ENCODE peak calls at places on chromosomes 13 and 19, in ten cellular contexts. M, A, U, Q, L, X, H, J, T and D are unnamed samples. For H3K9me3, the result is how much of the 10 kb centered on the place peaks cover.

GRCh38 chr19:35116085-35116801 is 620 bp downstream of the FXYD3 start:
- DNase-seq in M (no peak), A (no peak), U (no peak), Q (no peak), L (no peak), X (no peak), H (no peak), J (no peak), T (no peak), D (no peak)

GRCh38 chr13:48302920-48303330 is 626 bp upstream of the RB1 start:
- DNase-seq in M (no peak), A (no peak), U (no peak), Q (no peak), L (no peak), X (no peak), H (no peak), J (no peak), T (no peak), D (no peak)

GRCh38 chr13:21463424-21463823 is 4.3 kb upstream of the ZDHHC20 start:
- DNase-seq in M (no peak), A (no peak), U (no peak), Q (no peak), L (no peak), X (no peak), H (no peak), J (no peak), T (no peak), D (no peak)

GRCh38 chr13:106373989-106374572 is 161.4 kb downstream of the EFNB2 start:
- DNase-seq in M (no peak), A (no peak), U (no peak), Q (no peak), L (no peak), X (no peak), H (no peak), J (no peak), T (no peak), D (no peak)

GRCh38 chr13:60061737-60062136 is 102.0 kb downstream of the DIAPH3 start:
- DNase-seq in M (no peak), A (no peak), U (no peak), Q (no peak), L (no peak), X (no peak), H (no peak), J (no peak), T (no peak), D (no peak)

GRCh38 chr19:55697069-55697440 is 22.0 kb downstream of the EPN1 start:
- DNase-seq in M (no peak), A (no peak), U (no peak), Q (no peak), L (no peak), X (no peak), H (no peak), J (no peak), T (no peak), D (no peak)

GRCh38 chr19:7470540-7471305 is 18.1 kb downstream of the PEX11G start:
- DNase-seq in M (no peak), A (no peak), U (no peak), Q (no peak), L (no peak), X (no peak), H (no peak), J (no peak), T (no peak), D (no peak)

GRCh38 chr19:45852941-45853340 is 10.0 kb downstream of the SYMPK start:
- DNase-seq in M (no peak), A (no peak), U (no peak), Q (no peak), L (no peak), X (peak), H (no peak), J (no peak), T (no peak), D (no peak)

GRCh38 chr13:78709028-78709427 is 50.1 kb upstream of the OBI1 start:
- DNase-seq in M (no peak), A (no peak), U (no peak), Q (no peak), L (no peak), X (no peak), H (no peak), J (no peak), T (no peak), D (no peak)

GRCh38 chr13:41649659-41650058 is 192.3 kb downstream of the RGCC start:
- DNase-seq in M (no peak), A (no peak), U (no peak), Q (no peak), L (no peak), X (no peak), H (no peak), J (no peak), T (no peak), D (no peak)

GRCh38 chr13:114212096-114212495 is 22.6 kb upstream of the CDC16 start:
- DNase-seq in M (no peak), A (no peak), U (no peak), Q (no peak), L (no peak), X (no peak), H (no peak), J (no peak), T (no peak), D (no peak)

GRCh38 chr19:7789447-7789846 is 26.4 kb downstream of the CLEC4M start:
- DNase-seq in M (no peak), A (no peak), U (no peak), Q (no peak), L (no peak), X (no peak), H (no peak), J (no peak), T (no peak), D (peak)

GRCh38 chr13:103371271-103371670 is 305.1 kb upstream of the SLC10A2 start:
- DNase-seq in M (no peak), A (no peak), U (no peak), Q (no peak), L (no peak), X (no peak), H (no peak), J (no peak), T (no peak), D (no peak)

GRCh38 chr13:49248433-49249002 is 793 bp downstream of the CDADC1 start:
- DNase-seq in M (no peak), A (no peak), U (no peak), Q (no peak), L (no peak), X (no peak), H (no peak), J (no peak), T (no peak), D (no peak)

GRCh38 chr19:34298891-34299510 is 44.6 kb downstream of the GARRE1 start:
- DNase-seq in M (no peak), A (no peak), U (no peak), Q (no peak), L (no peak), X (no peak), H (no peak), J (no peak), T (no peak), D (no peak)

GRCh38 chr13:109074436-109074835 is 445.0 kb downstream of the MYO16 start:
- DNase-seq in M (no peak), A (no peak), U (no peak), Q (no peak), L (no peak), X (no peak), H (no peak), J (no peak), T (no peak), D (no peak)

GRCh38 chr13:80339578-80339840 is 1.4 kb downstream of the SPRY2 start:
- DNase-seq in M (no peak), A (no peak), U (no peak), Q (no peak), L (no peak), X (no peak), H (no peak), J (no peak), T (no peak), D (no peak)

GRCh38 chr13:27147530-27148170 is 24.0 kb downstream of the USP12 start:
- DNase-seq in M (no peak), A (no peak), U (no peak), Q (no peak), L (no peak), X (no peak), H (no peak), J (no peak), T (no peak), D (no peak)

GRCh38 chr13:29362849-29363604 is 232.5 kb downstream of the SLC7A1 start:
- DNase-seq in M (no peak), A (peak), U (peak), Q (no peak), L (no peak), X (no peak), H (peak), J (no peak), T (peak), D (peak)

GRCh38 chr19:29665826-29666633 is 769 bp downstream of the PLEKHF1 start:
- DNase-seq in M (peak), A (peak), U (no peak), Q (peak), L (no peak), X (peak), H (peak), J (no peak), T (peak), D (no peak)

GRCh38 chr19:12733907-12734214 is 623 bp downstream of the TRIR start:
- DNase-seq in M (no peak), A (no peak), U (no peak), Q (no peak), L (no peak), X (no peak), H (no peak), J (no peak), T (peak), D (no peak)

GRCh38 chr19:6233827-6234511 is 45.8 kb downstream of the MLLT1 start:
- DNase-seq in M (peak), A (no peak), U (no peak), Q (peak), L (no peak), X (peak), H (no peak), J (no peak), T (peak), D (no peak)
- H3K27ac ChIP-seq in M (peak), A (no peak), U (peak), Q (peak), L (no peak), X (peak), H (no peak), J (peak), T (no peak), D (no peak)

DNA sequence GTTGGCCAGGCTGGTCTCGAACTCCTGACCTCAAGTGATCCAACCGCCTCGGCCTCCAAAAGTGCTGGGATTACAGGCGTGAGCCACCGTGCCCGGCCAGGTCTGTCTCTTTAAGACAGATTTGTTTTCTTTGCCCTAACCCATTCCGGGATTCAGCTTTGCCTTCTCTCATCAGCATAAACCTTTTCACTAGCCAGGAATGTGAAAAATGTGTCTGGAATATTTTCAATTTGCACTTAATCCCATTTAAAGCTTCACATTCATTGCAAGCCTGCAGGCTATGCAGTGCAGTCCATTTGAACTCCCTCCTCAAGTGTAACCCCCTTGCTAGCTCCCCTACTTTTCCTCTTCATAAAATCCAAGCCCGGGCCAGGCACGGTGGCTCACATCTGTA is 880 bp upstream of the TMEM160 start:
- DNase-seq in M (no peak), A (no peak), U (no peak), Q (no peak), L (no peak), X (no peak), H (no peak), J (no peak), T (no peak), D (no peak)
- H3K9me3 ChIP-seq in M (under half), A (under half), U (under half), Q (under half), L (under half), X (under half), H (under half), J (under half), T (under half), D (under half)

GRCh38 chr19:18496167-18496979 is 25.5 kb downstream of the ELL start:
- DNase-seq in M (peak), A (no peak), U (no peak), Q (peak), L (no peak), X (peak), H (peak), J (no peak), T (no peak), D (peak)
- H3K27ac ChIP-seq in M (no peak), A (no peak), U (peak), Q (no peak), L (no peak), X (peak), H (peak), J (no peak), T (no peak), D (peak)

GRCh38 chr19:19710506-19710905 is 22.4 kb downstream of the ZNF14 start:
- DNase-seq in M (no peak), A (no peak), U (no peak), Q (no peak), L (no peak), X (no peak), H (no peak), J (no peak), T (no peak), D (no peak)
- H3K9me3 ChIP-seq in M (half or more), A (under half), U (half or more), Q (half or more), L (half or more), X (under half), H (under half), J (half or more), T (half or more), D (half or more)

DNA sequence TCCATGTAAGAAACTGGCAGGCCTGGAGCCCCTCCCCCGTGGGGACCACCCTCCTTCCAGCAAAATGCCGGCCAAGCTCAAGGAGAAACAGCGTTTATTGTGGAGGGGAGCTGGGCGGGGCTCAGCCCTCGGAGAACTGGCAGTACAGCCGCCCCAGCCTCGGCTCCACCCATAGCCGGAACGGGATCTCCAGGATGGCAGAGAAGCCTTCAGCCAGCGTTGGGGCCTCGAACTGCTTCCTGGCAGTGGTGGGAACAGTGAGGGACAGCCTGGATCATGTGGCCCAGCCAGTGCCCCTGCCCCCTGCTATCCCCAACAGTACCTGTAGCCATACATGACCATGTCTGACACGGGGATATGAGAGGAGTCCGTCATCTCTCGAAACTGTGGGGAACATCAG is 6.2 kb downstream of the PNKP start:
- DNase-seq in M (no peak), A (peak), U (no peak), Q (peak), L (no peak), X (peak), H (no peak), J (peak), T (peak), D (no peak)
- H3K27ac ChIP-seq in M (peak), A (peak), U (no peak), Q (no peak), L (peak), X (no peak), H (no peak), J (peak), T (peak), D (no peak)